ENCODE peak calls at places on chromosomes 7 and 10, in ten cellular contexts. K, Z, J, O, R, C, P, M, E and F are unnamed samples.

GRCh38 chr10:53846809-53847208 is 954.2 kb downstream of the PCDH15 start:
- DNase-seq in K (no peak), Z (no peak), J (no peak), O (no peak), R (peak; percentile 28), C (no peak), P (no peak), M (no peak), E (no peak), F (no peak)

GRCh38 chr7:50190772-50191171 is 97.7 kb upstream of the ZPBP start:
- DNase-seq in K (no peak), Z (no peak), J (no peak), O (no peak), R (no peak), C (no peak), P (no peak), M (no peak), E (no peak), F (no peak)

GRCh38 chr10:4344544-4344994 is 481.4 kb upstream of the AKR1E2 start:
- DNase-seq in K (no peak), Z (no peak), J (no peak), O (no peak), R (no peak), C (peak; percentile 68), P (no peak), M (peak; percentile 90), E (no peak), F (peak; percentile 93)

GRCh38 chr10:17756557-17757208 is 4.7 kb downstream of the TMEM236 start:
- DNase-seq in K (no peak), Z (peak; percentile 63), J (no peak), O (no peak), R (no peak), C (no peak), P (no peak), M (no peak), E (peak; percentile 18), F (no peak)

GRCh38 chr10:129388435-129388834 is 78.6 kb upstream of the MGMT start:
- DNase-seq in K (no peak), Z (no peak), J (no peak), O (no peak), R (no peak), C (no peak), P (no peak), M (no peak), E (no peak), F (no peak)

GRCh38 chr10:132619927-132620326 is 82.3 kb downstream of the INPP5A start:
- DNase-seq in K (no peak), Z (no peak), J (no peak), O (no peak), R (no peak), C (no peak), P (no peak), M (no peak), E (no peak), F (no peak)

GRCh38 chr10:108465871-108466641 is 1301.5 kb upstream of the SORCS1 start:
- DNase-seq in K (no peak), Z (no peak), J (no peak), O (no peak), R (peak; percentile 65), C (peak; percentile 55), P (no peak), M (peak; percentile 70), E (no peak), F (no peak)

GRCh38 chr10:58512470-58513188 is at the start of gene BICC1:
- DNase-seq in K (peak; percentile 2), Z (no peak), J (no peak), O (peak; percentile 47), R (peak; percentile 74), C (no peak), P (peak; percentile 77), M (peak; percentile 74), E (no peak), F (no peak)

GRCh38 chr7:44324204-44325126 is 929 bp downstream of the CAMK2B start:
- DNase-seq in K (no peak), Z (no peak), J (no peak), O (no peak), R (no peak), C (no peak), P (no peak), M (no peak), E (no peak), F (no peak)

GRCh38 chr10:4191894-4192293 is 406.9 kb upstream of the KLF6 start:
- DNase-seq in K (no peak), Z (no peak), J (no peak), O (no peak), R (no peak), C (no peak), P (no peak), M (no peak), E (no peak), F (no peak)

GRCh38 chr7:121480058-121480457 is 84.0 kb upstream of the FAM3C start:
- DNase-seq in K (no peak), Z (no peak), J (no peak), O (no peak), R (peak; percentile 64), C (no peak), P (no peak), M (no peak), E (peak; percentile 7), F (no peak)

GRCh38 chr7:84677386-84677785 is 482.8 kb upstream of the SEMA3A start:
- DNase-seq in K (no peak), Z (no peak), J (no peak), O (no peak), R (no peak), C (no peak), P (no peak), M (peak; percentile 70), E (no peak), F (no peak)

GRCh38 chr7:111516612-111517011 is 45.7 kb downstream of the IMMP2L start:
- DNase-seq in K (no peak), Z (no peak), J (no peak), O (no peak), R (no peak), C (no peak), P (no peak), M (no peak), E (no peak), F (peak; percentile 51)

GRCh38 chr7:1029637-1030443 is 14.5 kb upstream of the GPR146 start:
- DNase-seq in K (no peak), Z (no peak), J (no peak), O (no peak), R (no peak), C (no peak), P (no peak), M (no peak), E (no peak), F (no peak)

GRCh38 chr7:150756858-150757257 is 19.6 kb downstream of the GIMAP5 start:
- DNase-seq in K (no peak), Z (no peak), J (no peak), O (no peak), R (peak; percentile 36), C (no peak), P (no peak), M (no peak), E (no peak), F (no peak)

GRCh38 chr7:139750459-139751095 is 27.2 kb downstream of the HIPK2 start:
- DNase-seq in K (no peak), Z (no peak), J (no peak), O (no peak), R (no peak), C (no peak), P (no peak), M (no peak), E (no peak), F (no peak)

GRCh38 chr10:6128591-6129383 is 40.0 kb downstream of the RBM17 start:
- DNase-seq in K (no peak), Z (no peak), J (no peak), O (no peak), R (peak; percentile 62), C (no peak), P (no peak), M (no peak), E (no peak), F (peak; percentile 65)

GRCh38 chr10:12602557-12602956 is 253.2 kb downstream of the CAMK1D start:
- DNase-seq in K (no peak), Z (no peak), J (no peak), O (no peak), R (no peak), C (no peak), P (no peak), M (no peak), E (peak; percentile 4), F (no peak)

GRCh38 chr7:92456241-92456640 is 9.0 kb downstream of the GATAD1 start:
- DNase-seq in K (no peak), Z (no peak), J (no peak), O (no peak), R (no peak), C (no peak), P (no peak), M (no peak), E (no peak), F (no peak)

GRCh38 chr10:62693306-62693705 is 111.2 kb upstream of the ADO start:
- DNase-seq in K (no peak), Z (no peak), J (no peak), O (no peak), R (no peak), C (no peak), P (no peak), M (no peak), E (no peak), F (no peak)

GRCh38 chr10:44306762-44307161 is 78.1 kb downstream of the CXCL12 start:
- DNase-seq in K (no peak), Z (no peak), J (no peak), O (no peak), R (peak; percentile 17), C (no peak), P (no peak), M (no peak), E (peak; percentile 12), F (no peak)

GRCh38 chr7:75727881-75728592 is 10.7 kb downstream of the HIP1 start:
- DNase-seq in K (peak; percentile 60), Z (no peak), J (no peak), O (no peak), R (no peak), C (peak; percentile 91), P (no peak), M (no peak), E (peak; percentile 91), F (no peak)

GRCh38 chr7:26520483-26520882 is 228.8 kb downstream of the SNX10 start:
- DNase-seq in K (no peak), Z (no peak), J (no peak), O (no peak), R (no peak), C (no peak), P (no peak), M (no peak), E (no peak), F (no peak)

GRCh38 chr7:26709210-26709990 is 155.0 kb downstream of the SKAP2 start:
- DNase-seq in K (no peak), Z (no peak), J (no peak), O (no peak), R (no peak), C (no peak), P (no peak), M (no peak), E (no peak), F (no peak)

GRCh38 chr7:34453150-34453549 is 204.9 kb upstream of the NPSR1 start:
- DNase-seq in K (no peak), Z (no peak), J (no peak), O (no peak), R (no peak), C (no peak), P (no peak), M (no peak), E (no peak), F (peak; percentile 17)

GRCh38 chr7:105680505-105681187 is 99.4 kb upstream of the EFCAB10 start:
- DNase-seq in K (no peak), Z (no peak), J (no peak), O (peak; percentile 73), R (no peak), C (peak; percentile 64), P (no peak), M (peak; percentile 67), E (peak; percentile 68), F (no peak)

GRCh38 chr7:155951554-155952158 is 139.4 kb upstream of the SHH start:
- DNase-seq in K (no peak), Z (no peak), J (no peak), O (peak; percentile 73), R (no peak), C (no peak), P (no peak), M (peak; percentile 26), E (peak; percentile 97), F (peak; percentile 86)

GRCh38 chr7:95104739-95105138 is 197.3 kb downstream of the PPP1R9A start:
- DNase-seq in K (no peak), Z (no peak), J (no peak), O (no peak), R (no peak), C (no peak), P (no peak), M (no peak), E (peak; percentile 34), F (peak; percentile 91)